ENCODE peak calls at places on chromosomes 4 and X, in seven cellular contexts. I is fibroblast of lung, U is A549, L is DND-41, G is endodermal cell, O is tibial artery, X is hepatocyte. E is an unnamed sample.

GRCh38 chr4:12961713-12962112 is 522.4 kb downstream of the RAB28 start:
- DNase-seq in I (no peak), U (no peak), L (no peak), G (no peak), O (no peak), X (no peak), E (no peak)

GRCh38 chr4:86706923-86707597 is 112.9 kb downstream of the PTPN13 start:
- DNase-seq in I (peak; percentile 46), U (no peak), L (no peak), G (no peak), O (no peak), X (no peak), E (no peak)

GRCh38 chr4:120994521-120994920 is 72.0 kb upstream of the PRDM5 start:
- DNase-seq in I (no peak), U (no peak), L (no peak), G (no peak), O (no peak), X (no peak), E (no peak)

GRCh38 chr4:85681194-85681803 is 206.3 kb downstream of the ARHGAP24 start:
- DNase-seq in I (peak; percentile 99), U (no peak), L (no peak), G (no peak), O (peak; percentile 71), X (no peak), E (no peak)

GRCh38 chrX:40734956-40735317 is 405 bp downstream of the MED14 start:
- DNase-seq in I (peak; percentile 15), U (peak; percentile 21), L (peak; percentile 46), G (no peak), O (no peak), X (peak; percentile 30), E (no peak)

GRCh38 chr4:113683143-113683542 is 78.4 kb downstream of the CAMK2D start:
- DNase-seq in I (no peak), U (no peak), L (peak; percentile 65), G (no peak), O (no peak), X (no peak), E (peak; percentile 77)

GRCh38 chr4:52037730-52038108 is 380 bp downstream of the SGCB start:
- DNase-seq in I (peak; percentile 56), U (peak; percentile 18), L (peak; percentile 43), G (peak; percentile 83), O (peak; percentile 29), X (no peak), E (peak; percentile 2)

GRCh38 chrX:74536142-74537010 is 78.0 kb downstream of the RLIM start:
- DNase-seq in I (peak; percentile 89), U (peak; percentile 30), L (no peak), G (peak; percentile 82), O (peak; percentile 80), X (peak; percentile 81), E (peak; percentile 6)

GRCh38 chr4:125432078-125432477 is 117.3 kb downstream of the FAT4 start:
- DNase-seq in I (peak; percentile 46), U (no peak), L (no peak), G (peak; percentile 83), O (no peak), X (peak; percentile 13), E (no peak)

DNA sequence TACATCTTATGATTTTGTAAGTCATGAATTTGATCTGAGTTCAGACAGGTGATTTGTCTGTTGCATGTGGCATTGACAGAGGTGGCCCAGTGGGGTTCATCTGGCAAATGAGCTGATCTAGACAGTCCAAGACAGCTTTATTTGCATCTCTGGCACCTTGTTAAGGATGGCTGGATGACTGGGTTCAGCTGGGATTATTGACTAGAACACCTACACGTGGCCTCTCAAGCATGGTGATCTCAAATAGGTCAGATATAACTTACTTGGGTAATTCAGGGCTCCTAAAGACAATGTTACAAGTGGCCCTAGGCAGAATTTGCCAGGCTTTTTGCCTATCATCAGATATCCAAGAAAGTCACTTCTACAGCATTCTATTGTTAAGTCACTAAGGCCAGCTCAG is 48.0 kb downstream of the APOOL start:
- DNase-seq in I (no peak), U (no peak), L (no peak), G (no peak), O (no peak), X (no peak), E (no peak)
- H3K4me1 ChIP-seq in I (no peaks in the 10 kb centered on the region), U (peaks cover 19% of the 10 kb centered on the region), L (no peaks in the 10 kb centered on the region), G (no peaks in the 10 kb centered on the region), O (no peaks in the 10 kb centered on the region), X (no peaks in the 10 kb centered on the region), E (no peaks in the 10 kb centered on the region)

DNA sequence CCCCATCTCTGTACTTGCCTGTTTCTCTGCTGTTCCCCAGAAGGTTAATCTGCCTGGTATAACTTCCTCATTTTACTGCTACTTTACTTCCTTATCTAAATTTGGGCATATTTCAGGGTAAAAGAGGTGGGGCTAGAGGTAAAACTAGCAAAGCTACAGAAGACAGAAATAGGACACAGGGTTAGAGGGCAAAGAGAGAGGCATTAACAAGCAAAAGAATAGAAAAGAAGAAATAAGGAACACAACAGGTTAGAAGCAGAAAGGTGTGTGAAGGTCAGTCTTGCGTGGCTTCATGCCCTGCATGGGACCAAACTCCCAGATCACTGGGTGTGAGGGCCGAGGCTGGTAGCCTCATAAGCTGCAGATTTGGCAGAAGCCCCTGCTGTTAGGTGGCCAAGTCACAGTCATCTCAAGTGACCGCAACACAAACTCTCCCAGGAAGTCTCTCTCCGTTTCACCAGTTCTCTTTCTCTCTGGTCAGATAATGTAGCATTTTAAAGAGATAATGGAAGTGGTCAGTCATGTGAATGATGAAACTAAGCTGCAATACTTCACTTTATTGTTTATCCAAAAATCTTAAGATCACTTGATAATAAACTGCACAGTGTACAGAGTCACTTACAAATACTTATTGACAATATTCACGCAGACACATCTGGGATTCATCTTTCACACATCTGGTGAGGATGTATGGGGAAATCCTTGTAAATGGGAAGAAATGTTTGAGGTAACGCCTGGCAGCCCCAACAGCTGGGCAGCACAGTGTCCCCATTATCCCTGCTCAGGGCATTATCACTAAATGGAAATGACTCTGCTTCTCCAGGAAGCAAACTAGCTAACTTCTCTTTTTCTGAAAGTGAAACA is 16.4 kb downstream of the TMEM154 start:
- DNase-seq in I (peak; percentile 61), U (no peak), L (no peak), G (peak; percentile 42), O (no peak), X (no peak), E (no peak)
- H3K4me1 ChIP-seq in I (no peaks in the 10 kb centered on the region), U (no peaks in the 10 kb centered on the region), L (no peaks in the 10 kb centered on the region), G (no peaks in the 10 kb centered on the region), O (no peaks in the 10 kb centered on the region), X (no peaks in the 10 kb centered on the region), E (peaks cover 4% of the 10 kb centered on the region)

GRCh38 chr4:169246957-169247396 is 23.8 kb downstream of the SH3RF1 start:
- DNase-seq in I (no peak), U (no peak), L (no peak), G (no peak), O (no peak), X (no peak), E (no peak)

GRCh38 chr4:169251291-169252235 is 19.2 kb downstream of the SH3RF1 start:
- DNase-seq in I (no peak), U (peak; percentile 31), L (no peak), G (peak; percentile 55), O (no peak), X (peak; percentile 64), E (no peak)

GRCh38 chr4:169249214-169249973 is 21.4 kb downstream of the SH3RF1 start:
- DNase-seq in I (peak; percentile 55), U (peak; percentile 30), L (no peak), G (no peak), O (no peak), X (peak; percentile 48), E (no peak)

GRCh38 chr4:169250796-169251195 is 20.0 kb downstream of the SH3RF1 start:
- DNase-seq in I (no peak), U (no peak), L (no peak), G (no peak), O (no peak), X (no peak), E (no peak)

GRCh38 chr4:169248645-169249044 is 22.1 kb downstream of the SH3RF1 start:
- DNase-seq in I (no peak), U (no peak), L (no peak), G (no peak), O (no peak), X (no peak), E (no peak)
- H3K4me1 ChIP-seq in I (peaks cover 16% of the 10 kb centered on the region), U (peaks cover 89% of the 10 kb centered on the region), L (no peaks in the 10 kb centered on the region), G (peaks cover 12% of the 10 kb centered on the region), O (peaks cover 50% of the 10 kb centered on the region), X (peaks cover 47% of the 10 kb centered on the region), E (no peaks in the 10 kb centered on the region)

DNA sequence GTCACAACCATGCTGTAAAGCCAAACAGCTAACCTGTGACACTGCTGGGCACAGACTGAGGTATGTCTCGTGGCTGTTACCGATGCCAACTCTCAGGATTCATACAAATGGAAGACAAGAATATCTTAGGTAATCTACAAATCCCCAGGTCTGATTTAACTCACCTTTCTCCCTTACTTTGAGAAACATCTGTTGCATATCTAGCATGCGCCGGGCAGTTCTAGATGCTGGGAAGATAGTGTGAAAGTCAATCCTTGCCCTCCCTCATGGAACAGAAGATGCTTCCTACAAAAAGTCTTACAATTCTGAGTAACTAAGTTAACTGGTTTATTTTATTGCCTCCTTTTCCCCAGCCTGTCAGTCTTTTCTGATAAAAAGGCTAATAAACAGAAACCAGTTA is 212.2 kb upstream of the FAT1 start:
- DNase-seq in I (no peak), U (no peak), L (no peak), G (no peak), O (no peak), X (no peak), E (no peak)
- H3K4me1 ChIP-seq in I (peaks cover 19% of the 10 kb centered on the region), U (peaks cover 23% of the 10 kb centered on the region), L (no peaks in the 10 kb centered on the region), G (no peaks in the 10 kb centered on the region), O (no peaks in the 10 kb centered on the region), X (peaks cover 18% of the 10 kb centered on the region), E (no peaks in the 10 kb centered on the region)

DNA sequence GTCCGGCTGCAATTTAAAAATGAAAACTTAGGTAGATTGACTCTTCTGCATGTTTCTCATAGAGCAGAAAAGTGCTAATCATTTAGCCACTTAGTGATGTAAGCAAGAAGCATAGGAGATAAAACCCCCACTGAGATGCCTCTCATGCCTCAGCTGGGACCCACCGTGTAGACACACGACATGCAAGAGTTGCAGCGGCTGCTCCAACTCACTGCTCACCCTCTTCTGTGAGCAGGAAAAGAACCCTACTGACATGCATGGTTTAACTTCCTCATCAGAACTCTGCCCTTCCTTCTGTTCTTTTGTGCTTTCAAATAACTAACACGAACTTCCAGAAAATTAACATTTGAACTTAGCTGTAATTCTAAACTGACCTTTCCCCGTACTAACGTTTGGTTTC is 41.0 kb downstream of the MAP7D3 start:
- DNase-seq in I (no peak), U (no peak), L (no peak), G (no peak), O (no peak), X (no peak), E (no peak)
- H3K4me1 ChIP-seq in I (peaks cover 11% of the 10 kb centered on the region), U (no peaks in the 10 kb centered on the region), L (no peaks in the 10 kb centered on the region), G (no peaks in the 10 kb centered on the region), O (peaks cover 40% of the 10 kb centered on the region), X (no peaks in the 10 kb centered on the region), E (peaks cover under 1% of the 10 kb centered on the region)

DNA sequence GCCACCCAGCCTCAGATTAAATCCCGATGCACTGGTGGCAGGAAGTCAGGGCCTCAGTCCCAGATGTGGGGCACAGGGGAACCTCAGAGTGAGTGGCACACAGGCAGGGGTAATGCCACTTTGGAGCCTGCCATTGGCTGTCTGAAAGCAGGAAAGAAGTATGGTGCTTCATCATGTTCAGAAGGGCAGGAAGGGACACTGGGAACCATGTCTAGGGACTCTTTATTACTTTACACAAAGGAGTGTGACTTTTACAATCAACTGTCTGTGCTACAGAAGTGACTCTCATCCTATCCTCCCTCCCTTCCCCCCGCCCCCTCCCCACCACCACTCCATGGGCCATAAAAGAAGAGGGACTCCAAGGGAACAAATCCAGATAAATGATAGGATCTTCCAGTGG is 2.3 kb upstream of the TMEM154 start:
- DNase-seq in I (no peak), U (no peak), L (no peak), G (no peak), O (no peak), X (no peak), E (no peak)
- H3K4me1 ChIP-seq in I (peaks cover 3% of the 10 kb centered on the region), U (peaks cover 15% of the 10 kb centered on the region), L (peaks cover 21% of the 10 kb centered on the region), G (peaks cover 6% of the 10 kb centered on the region), O (peaks cover 9% of the 10 kb centered on the region), X (no peaks in the 10 kb centered on the region), E (peaks cover 22% of the 10 kb centered on the region)

GRCh38 chr4:1171306-1172227 is 816 bp downstream of the SPON2 start:
- DNase-seq in I (no peak), U (no peak), L (no peak), G (peak; percentile 82), O (peak; percentile 25), X (no peak), E (peak; percentile 57)
- H3K4me1 ChIP-seq in I (peaks cover 19% of the 10 kb centered on the region), U (peaks cover 23% of the 10 kb centered on the region), L (peaks cover 22% of the 10 kb centered on the region), G (no peaks in the 10 kb centered on the region), O (peaks cover 46% of the 10 kb centered on the region), X (peaks cover 33% of the 10 kb centered on the region), E (peaks cover 28% of the 10 kb centered on the region)

E was measured in naive thymus-derived CD4-positive, alpha-beta T cell.